ENCODE peak calls at places on chromosomes 5 and 9, in eight cellular contexts. B is HuH-7; F is stimulated activated CD4-positive, alpha-beta T cell treated with anti-CD3 and anti-CD28 coated beads, Interleukin-2, amount 100 ng/mL, for 48 hours; N is stimulated activated CD8-positive, alpha-beta memory T cell treated with anti-CD3 and anti-CD28 coated beads, Interleukin-15, amount 100 ng/mL, for 1 hour; R is AG08395; A is fibroblast of the conjunctiva; D is mesendoderm; W is H9. H is an unnamed sample.

GRCh38 chr5:32664523-32664922 is 46.6 kb upstream of the NPR3 start:
- DNase-seq in R (no peak), A (no peak), N (no peak), D (no peak), W (no peak), F (no peak), B (no peak), H (no peak)

GRCh38 chr5:132467292-132467984 is 23.1 kb downstream of the IRF1 start:
- DNase-seq in W (no peak), F (no peak), R (no peak), B (no peak), N (no peak), D (no peak), A (no peak), H (no peak)

GRCh38 chr5:32450952-32451351 is 6.4 kb upstream of the ZFR start:
- DNase-seq in D (peak), W (no peak), A (no peak), B (no peak), R (no peak), N (no peak), F (no peak), H (no peak)

GRCh38 chr5:26942481-26942880 is 95.9 kb downstream of the CDH9 start:
- DNase-seq in F (no peak), B (no peak), A (no peak), W (no peak), D (no peak), N (no peak), R (no peak), H (no peak)

GRCh38 chr9:136846376-136847064 is 2.7 kb upstream of the PHPT1 start:
- DNase-seq in N (no peak), D (no peak), A (no peak), F (no peak), R (no peak), W (peak), B (no peak), H (no peak)

GRCh38 chr9:112005939-112006338 is 109.3 kb downstream of the UGCG start:
- DNase-seq in N (no peak), A (no peak), B (no peak), R (no peak), D (no peak), F (no peak), W (no peak), H (no peak)

GRCh38 chr5:52746539-52746938 is 41.2 kb upstream of the ITGA1 start:
- DNase-seq in A (peak), W (no peak), F (no peak), D (no peak), B (no peak), N (no peak), R (no peak), H (no peak)

GRCh38 chr5:142826741-142827492 is 56.7 kb downstream of the ARHGAP26 start:
- DNase-seq in R (peak), F (no peak), N (no peak), A (no peak), W (no peak), D (no peak), B (no peak), H (no peak)

GRCh38 chr5:143932584-143932983 is 120.6 kb downstream of the HMHB1 start:
- DNase-seq in W (no peak), F (no peak), N (no peak), R (peak), A (no peak), D (no peak), B (no peak), H (no peak)

GRCh38 chr5:68711311-68712200 is 382.3 kb upstream of the SLC30A5 start:
- DNase-seq in N (no peak), A (no peak), R (no peak), F (no peak), W (no peak), B (no peak), D (no peak), H (no peak)

GRCh38 chr5:73815631-73816030 is 189.6 kb downstream of the ARHGEF28 start:
- DNase-seq in R (no peak), A (no peak), D (no peak), F (no peak), B (no peak), W (no peak), N (no peak), H (no peak)

GRCh38 chr5:120697147-120697546 is 233.0 kb downstream of the PRR16 start:
- DNase-seq in R (no peak), F (no peak), W (no peak), D (no peak), N (no peak), B (no peak), A (no peak), H (no peak)

GRCh38 chr5:39072915-39073758 is 1.1 kb downstream of the RICTOR start:
- DNase-seq in B (peak), D (peak), A (no peak), R (peak), N (peak), F (peak), W (peak), H (peak)

GRCh38 chr5:126354012-126354856 is 69.0 kb upstream of the GRAMD2B start:
- DNase-seq in W (no peak), B (peak), A (peak), F (no peak), R (peak), D (peak), N (no peak), H (no peak)

GRCh38 chr5:6496636-6497035 is 48.0 kb downstream of the UBE2QL1 start:
- DNase-seq in B (no peak), R (no peak), F (no peak), A (no peak), D (no peak), W (no peak), N (no peak), H (no peak)

GRCh38 chr9:101445353-101446029 is 9.9 kb upstream of the ALDOB start:
- DNase-seq in N (no peak), A (no peak), W (no peak), R (no peak), D (no peak), B (peak), F (no peak), H (no peak)

GRCh38 chr5:33892419-33893151 is 795 bp upstream of the ADAMTS12 start:
- DNase-seq in B (no peak), R (peak), F (no peak), W (peak), N (no peak), A (peak), D (peak), H (no peak)